ENCODE peak calls at places on chromosome 17, in nine cellular contexts. One of them, this sample, is unnamed.

GRCh38 chr17:57455063-57455914 is 199.0 kb downstream of the MSI2 start:
- DNase-seq in mesenchymal stem cell: peak
- DNase-seq in sigmoid colon: no peak
- DNase-seq in AG10803: peak
- DNase-seq in RCC 7860: no peak
- DNase-seq in NCI-H1048: no peak
- DNase-seq in memory B cell: no peak
- DNase-seq in MCF 10A: no peak
- DNase-seq in stomach: no peak
- DNase-seq in this sample: no peak

GRCh38 chr17:36839256-36839655 is 98.0 kb upstream of the LHX1 start:
- DNase-seq in memory B cell: no peak
- DNase-seq in AG10803: no peak
- DNase-seq in NCI-H1048: no peak
- DNase-seq in stomach: no peak
- DNase-seq in RCC 7860: no peak
- DNase-seq in mesenchymal stem cell: no peak
- DNase-seq in MCF 10A: no peak
- DNase-seq in sigmoid colon: no peak
- DNase-seq in this sample: no peak

GRCh38 chr17:30210366-30210765 is 25.1 kb downstream of the SLC6A4 start:
- DNase-seq in stomach: no peak
- DNase-seq in RCC 7860: no peak
- DNase-seq in AG10803: no peak
- DNase-seq in memory B cell: no peak
- DNase-seq in NCI-H1048: no peak
- DNase-seq in sigmoid colon: no peak
- DNase-seq in MCF 10A: no peak
- DNase-seq in mesenchymal stem cell: no peak
- DNase-seq in this sample: peak

GRCh38 chr17:27407916-27408846 is 48.1 kb upstream of the KSR1 start:
- DNase-seq in stomach: peak
- DNase-seq in NCI-H1048: no peak
- DNase-seq in sigmoid colon: no peak
- DNase-seq in mesenchymal stem cell: peak
- DNase-seq in memory B cell: no peak
- DNase-seq in MCF 10A: peak
- DNase-seq in AG10803: peak
- DNase-seq in RCC 7860: no peak
- DNase-seq in this sample: no peak

GRCh38 chr17:76383645-76384221 is 676 bp upstream of the SPHK1 start:
- DNase-seq in RCC 7860: peak
- DNase-seq in sigmoid colon: no peak
- DNase-seq in AG10803: peak
- DNase-seq in memory B cell: peak
- DNase-seq in NCI-H1048: no peak
- DNase-seq in MCF 10A: peak
- DNase-seq in mesenchymal stem cell: peak
- DNase-seq in stomach: peak
- DNase-seq in this sample: peak

GRCh38 chr17:52828621-52829020 is 670.1 kb upstream of the CA10 start:
- DNase-seq in RCC 7860: no peak
- DNase-seq in stomach: no peak
- DNase-seq in memory B cell: no peak
- DNase-seq in MCF 10A: no peak
- DNase-seq in AG10803: no peak
- DNase-seq in NCI-H1048: no peak
- DNase-seq in sigmoid colon: no peak
- DNase-seq in mesenchymal stem cell: no peak
- DNase-seq in this sample: no peak

GRCh38 chr17:43994272-43995149 is 9.9 kb upstream of the NAGS start:
- DNase-seq in RCC 7860: peak
- DNase-seq in MCF 10A: peak
- DNase-seq in NCI-H1048: peak
- DNase-seq in sigmoid colon: peak
- DNase-seq in AG10803: peak
- DNase-seq in mesenchymal stem cell: peak
- DNase-seq in stomach: peak
- DNase-seq in memory B cell: peak
- DNase-seq in this sample: peak

GRCh38 chr17:34378664-34379101 is 15.7 kb upstream of the CCL1 start:
- DNase-seq in memory B cell: peak
- DNase-seq in MCF 10A: no peak
- DNase-seq in mesenchymal stem cell: no peak
- DNase-seq in AG10803: no peak
- DNase-seq in stomach: no peak
- DNase-seq in NCI-H1048: no peak
- DNase-seq in sigmoid colon: no peak
- DNase-seq in RCC 7860: no peak
- DNase-seq in this sample: no peak

GRCh38 chr17:81508639-81509047 is 4.0 kb downstream of the ACTG1 start:
- DNase-seq in stomach: no peak
- DNase-seq in memory B cell: no peak
- DNase-seq in AG10803: peak
- DNase-seq in RCC 7860: peak
- DNase-seq in NCI-H1048: no peak
- DNase-seq in sigmoid colon: peak
- DNase-seq in mesenchymal stem cell: no peak
- DNase-seq in MCF 10A: peak
- DNase-seq in this sample: no peak

GRCh38 chr17:8894673-8895578 is 27.5 kb upstream of the PIK3R6 start:
- DNase-seq in MCF 10A: peak
- DNase-seq in mesenchymal stem cell: peak
- DNase-seq in RCC 7860: peak
- DNase-seq in memory B cell: peak
- DNase-seq in AG10803: peak
- DNase-seq in NCI-H1048: peak
- DNase-seq in sigmoid colon: no peak
- DNase-seq in stomach: peak
- DNase-seq in this sample: peak

GRCh38 chr17:62892870-62893338 is 73.1 kb upstream of the TANC2 start:
- DNase-seq in stomach: peak
- DNase-seq in AG10803: peak
- DNase-seq in MCF 10A: peak
- DNase-seq in memory B cell: no peak
- DNase-seq in mesenchymal stem cell: peak
- DNase-seq in NCI-H1048: no peak
- DNase-seq in RCC 7860: peak
- DNase-seq in sigmoid colon: peak
- DNase-seq in this sample: peak

GRCh38 chr17:45316271-45317112 is at the start of gene MAP3K14:
- DNase-seq in AG10803: peak
- DNase-seq in memory B cell: peak
- DNase-seq in MCF 10A: peak
- DNase-seq in mesenchymal stem cell: peak
- DNase-seq in NCI-H1048: no peak
- DNase-seq in stomach: peak
- DNase-seq in sigmoid colon: peak
- DNase-seq in RCC 7860: peak
- DNase-seq in this sample: peak

GRCh38 chr17:52986056-52986662 is 827.6 kb upstream of the CA10 start:
- DNase-seq in sigmoid colon: no peak
- DNase-seq in NCI-H1048: no peak
- DNase-seq in mesenchymal stem cell: no peak
- DNase-seq in RCC 7860: no peak
- DNase-seq in MCF 10A: no peak
- DNase-seq in AG10803: no peak
- DNase-seq in memory B cell: no peak
- DNase-seq in stomach: no peak
- DNase-seq in this sample: no peak

GRCh38 chr17:30021708-30022317 is 80.4 kb downstream of the EFCAB5 start:
- DNase-seq in AG10803: peak
- DNase-seq in NCI-H1048: no peak
- DNase-seq in stomach: peak
- DNase-seq in sigmoid colon: no peak
- DNase-seq in mesenchymal stem cell: peak
- DNase-seq in RCC 7860: peak
- DNase-seq in memory B cell: peak
- DNase-seq in MCF 10A: peak
- DNase-seq in this sample: no peak

GRCh38 chr17:60534613-60535157 is 8.6 kb upstream of the APPBP2 start:
- DNase-seq in AG10803: no peak
- DNase-seq in MCF 10A: no peak
- DNase-seq in NCI-H1048: no peak
- DNase-seq in mesenchymal stem cell: peak
- DNase-seq in RCC 7860: no peak
- DNase-seq in sigmoid colon: no peak
- DNase-seq in memory B cell: no peak
- DNase-seq in stomach: no peak
- DNase-seq in this sample: no peak

GRCh38 chr17:34386925-34387550 is 24.0 kb upstream of the CCL1 start:
- DNase-seq in NCI-H1048: no peak
- DNase-seq in mesenchymal stem cell: no peak
- DNase-seq in stomach: no peak
- DNase-seq in MCF 10A: no peak
- DNase-seq in RCC 7860: no peak
- DNase-seq in sigmoid colon: no peak
- DNase-seq in memory B cell: no peak
- DNase-seq in AG10803: no peak
- DNase-seq in this sample: peak

GRCh38 chr17:3002538-3003301 is 60.7 kb downstream of the OR1D5 start:
- DNase-seq in RCC 7860: no peak
- DNase-seq in memory B cell: peak
- DNase-seq in stomach: peak
- DNase-seq in mesenchymal stem cell: no peak
- DNase-seq in AG10803: no peak
- DNase-seq in NCI-H1048: no peak
- DNase-seq in MCF 10A: no peak
- DNase-seq in sigmoid colon: peak
- DNase-seq in this sample: peak

GRCh38 chr17:57889892-57890856 is 40.3 kb upstream of the MRPS23 start:
- DNase-seq in stomach: peak
- DNase-seq in NCI-H1048: no peak
- DNase-seq in RCC 7860: peak
- DNase-seq in AG10803: peak
- DNase-seq in memory B cell: no peak
- DNase-seq in sigmoid colon: peak
- DNase-seq in mesenchymal stem cell: peak
- DNase-seq in MCF 10A: peak
- DNase-seq in this sample: no peak

GRCh38 chr17:8572767-8573166 is 57.8 kb downstream of the MYH10 start:
- DNase-seq in stomach: no peak
- DNase-seq in sigmoid colon: no peak
- DNase-seq in AG10803: peak
- DNase-seq in mesenchymal stem cell: peak
- DNase-seq in memory B cell: no peak
- DNase-seq in RCC 7860: no peak
- DNase-seq in NCI-H1048: no peak
- DNase-seq in MCF 10A: peak
- DNase-seq in this sample: no peak

GRCh38 chr17:43350888-43351361 is 47.9 kb upstream of the ARL4D start:
- DNase-seq in stomach: no peak
- DNase-seq in MCF 10A: no peak
- DNase-seq in AG10803: no peak
- DNase-seq in mesenchymal stem cell: no peak
- DNase-seq in sigmoid colon: no peak
- DNase-seq in RCC 7860: peak
- DNase-seq in memory B cell: no peak
- DNase-seq in NCI-H1048: no peak
- DNase-seq in this sample: no peak

GRCh38 chr17:1464186-1464585 is 8.2 kb upstream of the CRK start:
- DNase-seq in stomach: no peak
- DNase-seq in NCI-H1048: no peak
- DNase-seq in sigmoid colon: no peak
- DNase-seq in memory B cell: no peak
- DNase-seq in MCF 10A: no peak
- DNase-seq in RCC 7860: no peak
- DNase-seq in mesenchymal stem cell: no peak
- DNase-seq in AG10803: no peak
- DNase-seq in this sample: no peak

GRCh38 chr17:53629188-53629587 is 193.5 kb upstream of the KIF2B start:
- DNase-seq in sigmoid colon: no peak
- DNase-seq in AG10803: no peak
- DNase-seq in NCI-H1048: no peak
- DNase-seq in stomach: no peak
- DNase-seq in RCC 7860: peak
- DNase-seq in MCF 10A: no peak
- DNase-seq in mesenchymal stem cell: no peak
- DNase-seq in memory B cell: no peak
- DNase-seq in this sample: no peak

GRCh38 chr17:80008848-80009247 is 26.8 kb downstream of the TBC1D16 start:
- DNase-seq in mesenchymal stem cell: no peak
- DNase-seq in NCI-H1048: no peak
- DNase-seq in sigmoid colon: no peak
- DNase-seq in AG10803: no peak
- DNase-seq in MCF 10A: no peak
- DNase-seq in memory B cell: no peak
- DNase-seq in stomach: no peak
- DNase-seq in RCC 7860: no peak
- DNase-seq in this sample: no peak

GRCh38 chr17:2053380-2054261 is 1.3 kb upstream of the HIC1 start:
- DNase-seq in memory B cell: peak
- DNase-seq in mesenchymal stem cell: peak
- DNase-seq in RCC 7860: no peak
- DNase-seq in AG10803: peak
- DNase-seq in stomach: peak
- DNase-seq in NCI-H1048: no peak
- DNase-seq in MCF 10A: peak
- DNase-seq in sigmoid colon: peak
- DNase-seq in this sample: peak

GRCh38 chr17:69047368-69048263 is 13.1 kb downstream of the ABCA9 start:
- DNase-seq in mesenchymal stem cell: peak
- DNase-seq in sigmoid colon: peak
- DNase-seq in stomach: peak
- DNase-seq in NCI-H1048: no peak
- DNase-seq in memory B cell: no peak
- DNase-seq in RCC 7860: no peak
- DNase-seq in AG10803: peak
- DNase-seq in MCF 10A: peak
- DNase-seq in this sample: no peak

GRCh38 chr17:17412331-17412730 is 64.5 kb upstream of the MED9 start:
- DNase-seq in mesenchymal stem cell: peak
- DNase-seq in memory B cell: no peak
- DNase-seq in sigmoid colon: peak
- DNase-seq in MCF 10A: peak
- DNase-seq in NCI-H1048: no peak
- DNase-seq in AG10803: peak
- DNase-seq in stomach: no peak
- DNase-seq in RCC 7860: peak
- DNase-seq in this sample: no peak

GRCh38 chr17:43356999-43357398 is 41.8 kb upstream of the ARL4D start:
- DNase-seq in sigmoid colon: no peak
- DNase-seq in mesenchymal stem cell: peak
- DNase-seq in memory B cell: no peak
- DNase-seq in AG10803: peak
- DNase-seq in MCF 10A: peak
- DNase-seq in NCI-H1048: no peak
- DNase-seq in stomach: no peak
- DNase-seq in RCC 7860: peak
- DNase-seq in this sample: no peak

GRCh38 chr17:19306160-19307111 is 56.1 kb downstream of the B9D1 start:
- DNase-seq in sigmoid colon: peak
- DNase-seq in stomach: peak
- DNase-seq in NCI-H1048: no peak
- DNase-seq in MCF 10A: no peak
- DNase-seq in AG10803: no peak
- DNase-seq in memory B cell: peak
- DNase-seq in mesenchymal stem cell: no peak
- DNase-seq in RCC 7860: no peak
- DNase-seq in this sample: peak

GRCh38 chr17:43660816-43661493 is 767 bp downstream of the MEOX1 start:
- DNase-seq in MCF 10A: no peak
- DNase-seq in sigmoid colon: no peak
- DNase-seq in stomach: no peak
- DNase-seq in RCC 7860: no peak
- DNase-seq in mesenchymal stem cell: no peak
- DNase-seq in NCI-H1048: no peak
- DNase-seq in AG10803: no peak
- DNase-seq in memory B cell: no peak
- DNase-seq in this sample: no peak

GRCh38 chr17:45130640-45131293 is 1.5 kb downstream of the PLCD3 start:
- DNase-seq in NCI-H1048: no peak
- DNase-seq in stomach: no peak
- DNase-seq in AG10803: no peak
- DNase-seq in MCF 10A: no peak
- DNase-seq in sigmoid colon: peak
- DNase-seq in mesenchymal stem cell: no peak
- DNase-seq in RCC 7860: no peak
- DNase-seq in memory B cell: no peak
- DNase-seq in this sample: no peak

GRCh38 chr17:79527286-79527685 is 83.6 kb downstream of the RBFOX3 start:
- DNase-seq in sigmoid colon: no peak
- DNase-seq in AG10803: no peak
- DNase-seq in RCC 7860: no peak
- DNase-seq in NCI-H1048: no peak
- DNase-seq in memory B cell: no peak
- DNase-seq in mesenchymal stem cell: no peak
- DNase-seq in stomach: no peak
- DNase-seq in MCF 10A: no peak
- DNase-seq in this sample: no peak